ENCODE peak calls at places on chromosomes 2 and 18, in four cellular contexts. P is omental fat pad, H is foreskin keratinocyte, J is ovary. K is an unnamed sample.

GRCh38 chr18:76498064-76498463 is 3.0 kb upstream of the ZNF516 start:
- DNase-seq in J (no peak), H (no peak), P (no peak), K (no peak)

GRCh38 chr2:60316381-60317028 is 236.9 kb downstream of the BCL11A start:
- DNase-seq in P (no peak), H (no peak), J (no peak), K (no peak)

GRCh38 chr2:22281033-22281432 is 1103.9 kb upstream of the KLHL29 start:
- DNase-seq in H (peak), J (no peak), P (no peak), K (no peak)

GRCh38 chr18:28003451-28003850 is 173.5 kb downstream of the CDH2 start:
- DNase-seq in P (no peak), J (no peak), H (peak), K (no peak)

GRCh38 chr2:112343827-112344585 is 68.6 kb downstream of the ZC3H6 start:
- DNase-seq in P (no peak), H (no peak), J (no peak), K (no peak)

GRCh38 chr2:148674063-148675020 is 29.8 kb downstream of the EPC2 start:
- DNase-seq in H (peak), J (no peak), P (no peak), K (no peak)

GRCh38 chr2:65456074-65456473 is 23.7 kb upstream of the SPRED2 start:
- DNase-seq in J (no peak), P (no peak), H (peak), K (no peak)

GRCh38 chr2:109562421-109562820 is 51.3 kb downstream of the SEPTIN10 start:
- DNase-seq in H (peak), P (no peak), J (no peak), K (no peak)

GRCh38 chr2:102206666-102207341 is 20.0 kb downstream of the IL1RL2 start:
- DNase-seq in P (no peak), H (no peak), J (no peak), K (no peak)

GRCh38 chr2:43313642-43314017 is 87.2 kb upstream of the ZFP36L2 start:
- DNase-seq in H (no peak), J (no peak), P (no peak), K (no peak)

GRCh38 chr2:130150181-130151144 is 5.6 kb upstream of the CCDC74B start:
- DNase-seq in H (no peak), P (no peak), J (no peak), K (no peak)

GRCh38 chr18:44107187-44107586 is 573.5 kb upstream of the SETBP1 start:
- DNase-seq in P (no peak), J (no peak), H (no peak), K (no peak)

GRCh38 chr18:10379511-10379910 is 74.9 kb upstream of the APCDD1 start:
- DNase-seq in P (no peak), H (no peak), J (no peak), K (no peak)

GRCh38 chr2:239429473-239430350 is 28.9 kb upstream of the HDAC4 start:
- DNase-seq in P (no peak), J (no peak), H (no peak), K (no peak)

GRCh38 chr2:12514631-12515437 is 201.9 kb upstream of the TRIB2 start:
- DNase-seq in J (no peak), P (no peak), H (peak), K (no peak)

GRCh38 chr2:71801969-71802368 is 345.7 kb downstream of the CYP26B1 start:
- DNase-seq in H (no peak), P (no peak), J (no peak), K (no peak)

GRCh38 chr18:78169487-78169886 is 810.1 kb upstream of the SALL3 start:
- DNase-seq in J (no peak), H (no peak), P (no peak), K (no peak)

GRCh38 chr2:127104881-127105655 is 1.9 kb downstream of the BIN1 start:
- DNase-seq in H (no peak), P (peak), J (peak), K (no peak)

GRCh38 chr2:84991404-84992151 is 20.6 kb downstream of the KCMF1 start:
- DNase-seq in H (peak), J (no peak), P (no peak), K (no peak)

GRCh38 chr2:50658883-50659282 is 373.0 kb downstream of the NRXN1 start:
- DNase-seq in P (no peak), J (no peak), H (peak), K (no peak)

GRCh38 chr2:15989559-15989958 is 49.2 kb downstream of the MYCN start:
- DNase-seq in J (no peak), H (no peak), P (no peak), K (no peak)

GRCh38 chr2:20962939-20963543 is 80.8 kb downstream of the APOB start:
- DNase-seq in J (peak), P (peak), H (peak), K (no peak)

GRCh38 chr2:219722276-219722883 is 95.0 kb downstream of the SLC4A3 start:
- DNase-seq in P (no peak), J (no peak), H (peak), K (no peak)

GRCh38 chr2:202072226-202072625 is 829 bp upstream of the KIAA2012 start:
- DNase-seq in H (no peak), J (no peak), P (no peak), K (no peak)
- TF ChIP-seq CTCF in H (peak), J (no peak), P (no peak), K (peak)

GRCh38 chr2:6793913-6794312 is 71.8 kb downstream of the CMPK2 start:
- DNase-seq in H (peak), P (no peak), J (no peak), K (no peak)
- TF ChIP-seq CTCF in H (no peak), P (no peak), J (no peak), K (no peak)

GRCh38 chr2:10966056-10966455 is 54.3 kb downstream of the KCNF1 start:
- DNase-seq in H (no peak), P (no peak), J (no peak), K (no peak)
- TF ChIP-seq CTCF in H (no peak), P (no peak), J (no peak), K (no peak)

DNA sequence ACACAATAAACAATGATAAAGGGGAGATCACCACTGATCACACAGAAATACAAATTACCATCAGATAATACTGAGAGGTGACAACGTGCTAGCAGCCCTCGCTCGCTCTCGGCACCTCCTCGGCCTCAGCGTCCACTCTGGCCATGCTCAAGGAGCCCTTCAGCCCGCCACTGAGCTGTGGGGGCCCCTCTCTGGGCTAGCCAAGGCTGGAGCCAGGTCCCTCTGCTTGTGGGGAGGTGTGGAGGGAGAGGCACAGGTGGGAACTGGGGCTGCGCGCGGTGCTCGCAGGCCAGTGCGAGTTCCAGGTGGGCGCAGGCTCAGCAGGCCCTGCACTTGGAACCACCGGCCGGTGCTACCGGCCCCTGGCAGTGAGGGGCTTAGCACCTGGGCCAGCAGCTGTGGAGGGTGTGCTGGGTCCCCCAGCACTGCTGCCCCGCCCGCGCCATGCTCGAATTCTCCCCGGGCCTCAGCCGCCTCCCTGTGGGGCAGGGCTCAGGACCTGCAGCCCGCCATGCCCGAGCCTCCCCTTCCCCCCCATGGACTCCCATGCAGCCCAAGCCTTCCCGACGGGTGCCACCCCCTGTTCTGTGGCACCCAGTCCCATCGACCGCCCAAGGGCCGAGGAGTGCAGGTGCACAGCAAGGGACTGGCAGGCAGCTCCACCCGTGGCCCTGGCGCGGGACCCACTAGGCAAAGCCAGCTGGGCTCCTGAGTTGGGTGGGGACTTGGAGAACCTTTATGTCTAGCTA is 340.0 kb upstream of the GULP1 start:
- DNase-seq in P (no peak), H (no peak), J (no peak), K (no peak)
- TF ChIP-seq CTCF in P (no peak), H (no peak), J (no peak), K (no peak)

GRCh38 chr2:39431592-39432316 is 5.3 kb downstream of the MAP4K3 start:
- DNase-seq in P (no peak), H (peak), J (no peak), K (no peak)
- TF ChIP-seq CTCF in P (no peak), H (no peak), J (no peak), K (no peak)

GRCh38 chr2:189762229-189762550 is 402 bp downstream of the OSGEPL1 start:
- DNase-seq in J (no peak), H (no peak), P (no peak), K (no peak)
- TF ChIP-seq CTCF in J (no peak), H (no peak), P (no peak), K (no peak)

GRCh38 chr2:46227674-46228289 is 69.4 kb upstream of the EPAS1 start:
- DNase-seq in H (no peak), J (no peak), P (no peak), K (no peak)

GRCh38 chr2:46231721-46232120 is 65.5 kb upstream of the EPAS1 start:
- DNase-seq in P (no peak), H (no peak), J (no peak), K (no peak)

GRCh38 chr2:46229134-46230063 is 67.8 kb upstream of the EPAS1 start:
- DNase-seq in P (no peak), H (no peak), J (no peak), K (no peak)

GRCh38 chr2:46230677-46231425 is 66.4 kb upstream of the EPAS1 start:
- DNase-seq in H (no peak), P (no peak), J (no peak), K (no peak)

DNA sequence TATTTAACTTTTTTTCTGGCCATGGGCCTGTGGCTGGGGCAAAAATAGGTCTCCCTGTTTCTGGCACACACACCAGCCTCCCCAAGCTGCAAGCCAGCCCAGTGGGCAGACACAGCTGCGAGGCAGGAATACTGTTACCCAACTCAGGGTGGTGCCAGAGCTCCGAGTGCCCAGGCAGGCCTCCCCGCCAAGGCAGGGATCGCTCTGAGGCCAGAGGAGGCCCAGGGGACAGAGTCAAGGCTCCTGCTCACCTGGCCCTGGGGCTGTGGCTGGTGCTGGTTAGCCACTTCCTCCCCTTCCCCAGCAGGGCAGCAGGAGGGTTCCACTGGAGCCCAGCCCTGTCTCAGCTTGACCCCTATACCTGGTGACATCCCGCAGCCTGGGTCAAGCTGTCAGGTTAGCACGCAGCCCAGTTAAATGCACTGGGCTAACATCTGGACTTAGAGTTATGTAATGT is 67.1 kb upstream of the EPAS1 start:
- DNase-seq in P (no peak), H (no peak), J (no peak), K (no peak)
- TF ChIP-seq CTCF in P (no peak), H (peak), J (no peak), K (no peak)

GRCh38 chr2:96549967-96550786 is 13.6 kb downstream of the ARID5A start:
- DNase-seq in H (no peak), J (no peak), P (no peak), K (no peak)
- TF ChIP-seq CTCF in H (peak), J (no peak), P (no peak), K (peak)

GRCh38 chr18:62862451-62862850 is 147.1 kb downstream of the PHLPP1 start:
- DNase-seq in H (no peak), J (no peak), P (no peak), K (no peak)

GRCh38 chr18:62857278-62857976 is 142.1 kb downstream of the PHLPP1 start:
- DNase-seq in P (no peak), J (no peak), H (no peak), K (no peak)

GRCh38 chr18:62863629-62864028 is 148.3 kb downstream of the PHLPP1 start:
- DNase-seq in J (no peak), P (no peak), H (no peak), K (no peak)

GRCh38 chr18:62856294-62856693 is 141.0 kb downstream of the PHLPP1 start:
- DNase-seq in J (no peak), H (no peak), P (no peak), K (no peak)

DNA sequence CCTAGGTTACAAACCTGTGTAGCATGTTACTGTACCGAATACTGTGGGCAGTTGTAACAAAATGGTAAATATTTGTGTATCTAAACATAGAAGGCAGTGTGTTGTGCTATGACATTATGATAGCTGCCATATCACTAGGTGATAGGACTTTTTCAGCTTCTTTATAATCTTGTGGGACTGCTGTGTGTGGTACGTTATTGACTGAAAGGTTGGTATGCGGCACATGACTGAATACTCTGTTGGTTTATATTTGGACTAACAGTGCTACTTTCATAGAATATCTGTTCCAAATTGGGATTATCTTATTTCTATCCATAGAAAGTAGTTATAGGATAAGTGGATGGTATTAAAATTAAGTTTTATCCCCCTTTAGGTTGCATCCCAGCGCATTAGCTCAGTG is 144.7 kb downstream of the PHLPP1 start:
- DNase-seq in J (no peak), P (no peak), H (no peak), K (no peak)
- TF ChIP-seq CTCF in J (no peak), P (no peak), H (no peak), K (no peak)

GRCh38 chr18:12862874-12863482 is 21.1 kb downstream of the PTPN2 start:
- DNase-seq in P (no peak), J (no peak), H (no peak), K (no peak)

GRCh38 chr18:12860530-12860929 is 23.5 kb downstream of the PTPN2 start:
- DNase-seq in H (no peak), J (no peak), P (no peak), K (no peak)

GRCh38 chr18:12863687-12864086 is 20.4 kb downstream of the PTPN2 start:
- DNase-seq in J (no peak), P (no peak), H (no peak), K (no peak)

GRCh38 chr18:12862467-12862866 is 21.6 kb downstream of the PTPN2 start:
- DNase-seq in H (peak), J (no peak), P (no peak), K (no peak)

DNA sequence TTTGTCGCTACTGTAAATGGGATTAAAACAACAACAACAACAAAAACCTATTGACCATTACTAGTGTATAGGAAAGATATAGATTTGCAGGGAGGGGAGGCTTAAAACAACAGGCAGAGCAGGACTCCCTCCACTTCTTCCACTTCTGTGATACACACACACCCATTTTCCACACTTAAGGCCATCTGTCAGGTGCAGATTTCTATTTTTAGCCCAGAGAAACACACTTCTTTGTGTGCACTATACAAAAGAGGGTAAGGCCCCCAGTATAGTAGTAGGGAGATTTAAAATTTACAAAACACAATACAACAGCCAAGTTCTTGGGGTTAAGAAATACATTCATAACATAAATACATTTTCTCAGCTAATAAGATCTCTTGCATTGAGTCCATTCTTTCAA is 22.4 kb downstream of the PTPN2 start:
- DNase-seq in P (no peak), H (no peak), J (no peak), K (no peak)
- TF ChIP-seq CTCF in P (no peak), H (no peak), J (no peak), K (no peak)